ENCODE peak calls at places on chromosomes 16 and 17, in eight cellular contexts. B is myocyte; P is substantia nigra; S is body of pancreas; E is stimulated activated CD8-positive, alpha-beta memory T cell treated with anti-CD3 and anti-CD28 coated beads, Interleukin-2, amount 100 ng/mL, for 1 hour; I is NCI-H1436; A is NCI-H1048; L is Right ventricle myocardium superior. M is an unnamed sample.

GRCh38 chr16:20735504-20735903 is 6.1 kb downstream of the THUMPD1 start:
- DNase-seq in P (no peak), S (no peak), A (no peak), I (no peak), B (no peak), L (no peak), E (no peak), M (no peak)

GRCh38 chr17:42518046-42518754 is 17.8 kb upstream of the NAGLU start:
- DNase-seq in A (no peak), B (peak), E (no peak), S (peak), I (no peak), L (peak), P (no peak), M (peak)

GRCh38 chr16:85449195-85449884 is 163.8 kb upstream of the GSE1 start:
- DNase-seq in E (no peak), A (no peak), S (no peak), L (no peak), P (no peak), B (peak), I (no peak), M (no peak)

GRCh38 chr16:70267516-70267915 is 15.8 kb upstream of the EXOSC6 start:
- DNase-seq in I (peak), A (no peak), B (peak), E (no peak), S (no peak), L (no peak), P (no peak), M (peak)

GRCh38 chr17:55275894-55276804 is 11.4 kb downstream of the HLF start:
- DNase-seq in B (peak), A (no peak), L (no peak), P (no peak), S (no peak), E (no peak), I (no peak), M (peak)

GRCh38 chr17:57733085-57733484 is 12.0 kb downstream of the CCDC182 start:
- DNase-seq in I (no peak), E (no peak), P (no peak), A (no peak), S (no peak), B (no peak), L (no peak), M (no peak)

GRCh38 chr17:50501054-50501453 is 7.2 kb upstream of the MYCBPAP start:
- DNase-seq in I (no peak), E (no peak), A (no peak), S (peak), P (no peak), L (no peak), B (peak), M (no peak)

GRCh38 chr17:60600490-60601431 is 768 bp downstream of the PPM1D start:
- DNase-seq in L (peak), B (peak), S (peak), A (peak), P (peak), E (peak), I (peak), M (peak)

GRCh38 chr16:46772463-46772862 is 24.3 kb upstream of the MYLK3 start:
- DNase-seq in I (no peak), S (no peak), E (no peak), L (no peak), A (no peak), P (no peak), B (no peak), M (no peak)

GRCh38 chr16:11833951-11834695 is 17.2 kb downstream of the RSL1D1 start:
- DNase-seq in I (no peak), B (peak), A (no peak), P (no peak), L (no peak), E (no peak), S (no peak), M (no peak)

GRCh38 chr16:66960270-66960669 is 796 bp upstream of the CES3 start:
- DNase-seq in L (no peak), S (no peak), P (no peak), I (no peak), E (no peak), B (no peak), A (no peak), M (no peak)

GRCh38 chr16:49639739-49640388 is 216.0 kb downstream of the ZNF423 start:
- DNase-seq in B (peak), S (no peak), A (no peak), P (no peak), I (no peak), L (peak), E (no peak), M (no peak)

GRCh38 chr16:8682551-8683259 is 8.3 kb downstream of the ABAT start:
- DNase-seq in E (no peak), P (no peak), L (no peak), A (no peak), S (no peak), I (no peak), B (no peak), M (no peak)

GRCh38 chr17:63523256-63523869 is at the start of gene KCNH6:
- DNase-seq in I (peak), E (no peak), A (no peak), P (no peak), S (no peak), L (no peak), B (no peak), M (no peak)

GRCh38 chr16:83095926-83096692 is 469.3 kb downstream of the CDH13 start:
- DNase-seq in P (no peak), I (no peak), S (no peak), L (no peak), E (no peak), B (peak), A (no peak), M (no peak)

GRCh38 chr17:6558932-6559752 is 2.8 kb upstream of the PITPNM3 start:
- DNase-seq in E (no peak), I (no peak), P (no peak), L (no peak), A (no peak), S (no peak), B (no peak), M (peak)

GRCh38 chr16:25625620-25626019 is 66.1 kb upstream of the HS3ST4 start:
- DNase-seq in B (no peak), E (no peak), A (no peak), I (no peak), S (no peak), L (no peak), P (no peak), M (no peak)

GRCh38 chr16:85206472-85207356 is 94.4 kb upstream of the CIBAR2 start:
- DNase-seq in S (peak), L (peak), B (no peak), E (no peak), A (no peak), I (no peak), P (peak), M (no peak)

GRCh38 chr17:12231027-12231682 is 210.5 kb downstream of the MAP2K4 start:
- DNase-seq in B (no peak), L (no peak), A (no peak), P (no peak), I (no peak), E (no peak), S (no peak), M (no peak)

GRCh38 chr17:76077582-76078110 is 1.3 kb upstream of the ZACN start:
- DNase-seq in E (no peak), I (no peak), P (no peak), B (no peak), L (no peak), A (no peak), S (peak), M (no peak)

GRCh38 chr17:75521951-75522727 is 3.4 kb upstream of the LLGL2 start:
- DNase-seq in P (no peak), E (no peak), B (no peak), A (no peak), S (no peak), I (no peak), L (no peak), M (no peak)

GRCh38 chr16:2858245-2859025 is 465 bp upstream of the PRSS22 start:
- DNase-seq in P (no peak), A (no peak), L (no peak), S (peak), I (peak), B (no peak), E (no peak), M (no peak)